ENCODE peak calls at places on chromosomes 2 and 18, in four cellular contexts. One of them, this sample, is unnamed.

GRCh38 chr18:52288403-52289004 is 51.5 kb upstream of the DCC start:
- DNase-seq in GM23338: peak
- DNase-seq in Panc1: peak
- DNase-seq in HepG2: peak
- DNase-seq in this sample: peak

GRCh38 chr18:25862881-25863600 is 227.4 kb downstream of the SS18 start:
- DNase-seq in GM23338: no peak
- DNase-seq in Panc1: no peak
- DNase-seq in HepG2: no peak
- DNase-seq in this sample: no peak

GRCh38 chr18:5393779-5394178 is 98.3 kb upstream of the ZBTB14 start:
- DNase-seq in GM23338: no peak
- DNase-seq in Panc1: no peak
- DNase-seq in HepG2: no peak
- DNase-seq in this sample: no peak

GRCh38 chr2:96687711-96688640 is 45.4 kb downstream of the FER1L5 start:
- DNase-seq in GM23338: no peak
- DNase-seq in Panc1: no peak
- DNase-seq in HepG2: no peak
- DNase-seq in this sample: no peak

GRCh38 chr2:239818531-239819011 is 206.6 kb downstream of the NDUFA10 start:
- DNase-seq in GM23338: no peak
- DNase-seq in Panc1: no peak
- DNase-seq in HepG2: no peak
- DNase-seq in this sample: no peak

GRCh38 chr2:178997067-178997466 is 52.9 kb downstream of the CCDC141 start:
- DNase-seq in GM23338: no peak
- DNase-seq in Panc1: no peak
- DNase-seq in HepG2: no peak
- DNase-seq in this sample: no peak

GRCh38 chr2:164620873-164621760 is at the start of gene GRB14:
- DNase-seq in GM23338: peak
- DNase-seq in Panc1: no peak
- DNase-seq in HepG2: peak
- DNase-seq in this sample: no peak

GRCh38 chr2:69525261-69525660 is 88.0 kb upstream of the NFU1 start:
- DNase-seq in GM23338: no peak
- DNase-seq in Panc1: no peak
- DNase-seq in HepG2: no peak
- DNase-seq in this sample: no peak

GRCh38 chr2:218273908-218274249 is 3.6 kb downstream of the PNKD start:
- DNase-seq in GM23338: no peak
- DNase-seq in Panc1: no peak
- DNase-seq in HepG2: no peak
- DNase-seq in this sample: no peak

GRCh38 chr18:34807106-34807796 is 97.2 kb downstream of the DTNA start:
- DNase-seq in GM23338: peak
- DNase-seq in Panc1: no peak
- DNase-seq in HepG2: peak
- DNase-seq in this sample: no peak

GRCh38 chr2:30373881-30374302 is 73.2 kb upstream of the LCLAT1 start:
- DNase-seq in GM23338: no peak
- DNase-seq in Panc1: no peak
- DNase-seq in HepG2: no peak
- DNase-seq in this sample: no peak

DNA sequence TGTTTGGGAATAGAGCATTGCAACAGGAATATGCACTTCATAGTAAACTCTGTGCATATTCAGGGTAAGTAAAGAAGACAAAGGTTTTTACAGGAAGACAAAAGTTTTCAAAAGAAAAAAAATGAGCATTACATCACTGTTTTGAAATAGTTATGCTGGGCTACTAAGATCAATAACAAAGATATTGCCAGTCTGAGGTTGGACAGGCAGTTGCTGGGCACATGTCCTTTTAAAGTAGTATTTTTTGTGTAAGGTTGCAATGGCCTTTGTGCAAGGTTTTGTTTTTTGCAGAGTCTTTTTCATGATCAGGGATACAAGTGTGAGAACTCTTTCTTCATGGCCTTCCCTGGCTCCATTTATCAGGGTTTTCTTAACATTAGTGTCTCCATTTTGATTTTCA is 16.2 kb downstream of the IL1B start:
- DNase-seq in GM23338: no peak
- DNase-seq in Panc1: no peak
- DNase-seq in HepG2: no peak
- DNase-seq in this sample: no peak
- TF ChIP-seq REST in GM23338: no peak
- TF ChIP-seq REST in Panc1: no peak
- TF ChIP-seq REST in HepG2: no peak
- TF ChIP-seq REST in this sample: no peak

GRCh38 chr2:104853926-104854506 is at the start of gene POU3F3:
- DNase-seq in GM23338: peak
- DNase-seq in Panc1: no peak
- DNase-seq in HepG2: no peak
- DNase-seq in this sample: peak
- TF ChIP-seq POLR2AphosphoS5 in GM23338: no peak
- TF ChIP-seq POLR2AphosphoS5 in Panc1: no peak
- TF ChIP-seq POLR2AphosphoS5 in HepG2: no peak
- TF ChIP-seq POLR2AphosphoS5 in this sample: no peak

DNA sequence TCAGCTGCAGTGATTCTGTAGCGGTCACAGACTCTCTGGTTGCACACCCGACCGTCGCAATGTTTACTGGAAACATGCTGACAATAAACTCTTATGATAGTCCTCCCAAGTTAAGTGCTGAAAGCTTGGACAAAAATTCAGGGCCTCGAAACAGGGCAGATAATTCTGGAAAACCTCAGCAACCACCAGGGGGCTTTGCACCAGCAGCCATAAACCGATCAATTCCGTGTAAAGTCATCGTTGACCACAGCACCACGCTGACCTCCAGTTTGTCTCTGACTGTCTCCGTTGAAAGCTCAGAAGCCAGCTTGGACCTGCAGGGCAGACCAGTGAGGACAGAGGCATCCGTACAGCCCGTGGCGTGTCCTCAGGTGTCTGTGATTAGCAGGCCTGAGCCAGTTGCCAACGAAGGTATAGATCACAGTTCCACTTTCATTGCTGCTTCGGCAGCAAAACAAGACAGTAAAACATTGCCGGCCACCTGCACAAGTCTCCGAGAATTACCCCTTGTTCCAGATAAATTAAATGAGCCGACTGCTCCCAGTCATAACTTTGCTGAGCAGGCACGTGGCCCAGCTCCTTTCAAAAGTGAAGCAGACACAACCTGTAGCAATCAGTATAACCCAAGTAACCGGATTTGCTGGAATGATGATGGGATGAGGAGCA is 166.1 kb downstream of the ASXL3 start:
- DNase-seq in GM23338: peak
- DNase-seq in Panc1: no peak
- DNase-seq in HepG2: no peak
- DNase-seq in this sample: no peak
- TF ChIP-seq REST in GM23338: no peak
- TF ChIP-seq REST in Panc1: no peak
- TF ChIP-seq REST in HepG2: no peak
- TF ChIP-seq REST in this sample: no peak

GRCh38 chr2:206996556-206997065 is 57.3 kb downstream of the CPO start:
- DNase-seq in GM23338: no peak
- DNase-seq in Panc1: no peak
- DNase-seq in HepG2: no peak
- DNase-seq in this sample: no peak
- TF ChIP-seq POLR2AphosphoS5 in GM23338: no peak
- TF ChIP-seq POLR2AphosphoS5 in Panc1: no peak
- TF ChIP-seq POLR2AphosphoS5 in HepG2: no peak
- TF ChIP-seq POLR2AphosphoS5 in this sample: peak

DNA sequence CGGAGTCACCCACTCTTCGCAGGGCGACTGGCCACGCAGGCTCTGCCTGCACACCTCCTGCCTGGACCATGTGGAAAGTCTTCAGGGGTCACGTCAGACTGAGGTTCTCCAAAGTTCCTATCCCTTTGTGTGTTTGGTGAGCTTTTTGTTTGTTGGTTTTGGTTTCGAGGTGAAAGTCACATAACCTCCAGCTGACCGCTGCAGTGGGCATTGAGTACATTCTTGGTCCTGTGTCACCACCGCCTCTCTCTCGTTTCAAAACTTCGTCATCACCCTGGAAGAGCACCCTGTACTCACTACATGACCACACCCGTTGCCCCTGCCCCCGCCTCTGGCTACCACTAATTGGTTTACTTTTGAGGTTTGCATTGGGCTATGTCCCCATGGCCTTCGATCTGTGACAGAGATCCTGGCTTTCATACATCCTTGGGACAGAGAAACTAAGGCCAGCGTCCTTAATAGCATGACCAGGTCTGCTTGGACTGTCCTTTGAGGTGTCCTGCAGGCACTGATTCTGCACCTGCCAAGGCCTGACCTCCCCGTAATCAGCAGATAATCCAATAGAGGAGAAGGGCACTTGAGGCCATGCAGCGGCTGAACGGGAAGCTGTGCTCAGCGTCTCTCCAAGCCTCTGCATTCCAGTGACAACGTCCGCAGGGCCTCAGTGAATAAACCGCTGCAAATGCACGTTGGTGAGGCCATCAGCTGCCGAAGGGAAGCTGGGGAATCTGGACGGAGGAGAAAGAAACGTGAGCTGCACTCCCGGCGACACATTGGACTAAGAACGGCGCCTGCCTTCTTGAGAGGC is 46.8 kb downstream of the SH3BP4 start:
- DNase-seq in GM23338: no peak
- DNase-seq in Panc1: no peak
- DNase-seq in HepG2: peak
- DNase-seq in this sample: no peak
- TF ChIP-seq REST in GM23338: no peak
- TF ChIP-seq REST in Panc1: no peak
- TF ChIP-seq REST in HepG2: no peak
- TF ChIP-seq REST in this sample: no peak

GRCh38 chr2:22628183-22628582 is 756.8 kb upstream of the KLHL29 start:
- DNase-seq in GM23338: no peak
- DNase-seq in Panc1: no peak
- DNase-seq in HepG2: no peak
- DNase-seq in this sample: no peak

GRCh38 chr2:22634167-22634566 is 750.8 kb upstream of the KLHL29 start:
- DNase-seq in GM23338: no peak
- DNase-seq in Panc1: no peak
- DNase-seq in HepG2: no peak
- DNase-seq in this sample: no peak
- TF ChIP-seq POLR2AphosphoS5 in GM23338: no peak
- TF ChIP-seq POLR2AphosphoS5 in Panc1: no peak
- TF ChIP-seq POLR2AphosphoS5 in HepG2: no peak
- TF ChIP-seq POLR2AphosphoS5 in this sample: no peak

This sample was measured in HL-60.